ENCODE peak calls at places on chromosomes 12 and 14, in eight cellular contexts. M, D, Y, K, W, J, F and N are unnamed samples.

GRCh38 chr12:38904932-38905479 is 385 bp downstream of the CPNE8 start:
- DNase-seq in J (peak), W (peak), F (peak), D (peak), M (peak), K (peak), Y (peak), N (peak)

GRCh38 chr12:26187014-26187413 is 8.4 kb upstream of the SSPN start:
- DNase-seq in W (no peak), D (no peak), Y (no peak), M (no peak), F (no peak), K (no peak), J (no peak), N (no peak)

GRCh38 chr12:82619644-82620043 is 67.1 kb upstream of the TMTC2 start:
- DNase-seq in F (no peak), W (no peak), M (no peak), J (no peak), Y (no peak), D (no peak), K (no peak), N (no peak)

GRCh38 chr12:87238466-87238865 is 790.7 kb downstream of the C12orf50 start:
- DNase-seq in J (no peak), Y (no peak), W (no peak), M (no peak), K (no peak), F (no peak), D (no peak), N (no peak)

GRCh38 chr14:22502007-22502406 is 87.0 kb downstream of the DAD1 start:
- DNase-seq in W (no peak), K (no peak), M (no peak), J (no peak), F (no peak), Y (no peak), D (no peak), N (no peak)

GRCh38 chr14:48553443-48553842 is 878.0 kb upstream of the MDGA2 start:
- DNase-seq in M (peak), W (no peak), D (no peak), F (no peak), Y (no peak), J (no peak), K (no peak), N (no peak)

GRCh38 chr12:79217306-79217705 is 352.7 kb downstream of the SYT1 start:
- DNase-seq in Y (no peak), F (no peak), M (peak), J (no peak), D (no peak), W (no peak), K (no peak), N (no peak)

GRCh38 chr12:120639771-120640721 is at the start of gene CABP1:
- DNase-seq in Y (peak), D (peak), J (no peak), M (peak), F (no peak), K (no peak), W (peak), N (no peak)

GRCh38 chr14:50031534-50032313 is 84.6 kb downstream of the VCPKMT start:
- DNase-seq in F (no peak), M (no peak), J (no peak), D (no peak), K (no peak), W (no peak), Y (no peak), N (no peak)

GRCh38 chr12:28563926-28564325 is 373.7 kb downstream of the CCDC91 start:
- DNase-seq in F (peak), J (no peak), D (no peak), K (no peak), Y (no peak), M (no peak), W (no peak), N (no peak)

GRCh38 chr12:93595336-93595735 is 22.9 kb downstream of the SOCS2 start:
- DNase-seq in D (no peak), W (no peak), M (no peak), Y (no peak), J (no peak), F (no peak), K (no peak), N (no peak)
- H3K27ac ChIP-seq in D (no peak), W (peak), M (no peak), Y (peak), J (no peak), F (no peak), K (peak), N (no peak)

GRCh38 chr12:122968104-122968503 is 1.8 kb upstream of the ABCB9 start:
- DNase-seq in F (no peak), Y (no peak), J (no peak), W (no peak), K (no peak), M (no peak), D (no peak), N (no peak)
- TF ChIP-seq POLR2AphosphoS5 in F (no peak), Y (no peak), J (no peak), W (no peak), K (no peak), M (no peak), D (no peak), N (no peak)

DNA sequence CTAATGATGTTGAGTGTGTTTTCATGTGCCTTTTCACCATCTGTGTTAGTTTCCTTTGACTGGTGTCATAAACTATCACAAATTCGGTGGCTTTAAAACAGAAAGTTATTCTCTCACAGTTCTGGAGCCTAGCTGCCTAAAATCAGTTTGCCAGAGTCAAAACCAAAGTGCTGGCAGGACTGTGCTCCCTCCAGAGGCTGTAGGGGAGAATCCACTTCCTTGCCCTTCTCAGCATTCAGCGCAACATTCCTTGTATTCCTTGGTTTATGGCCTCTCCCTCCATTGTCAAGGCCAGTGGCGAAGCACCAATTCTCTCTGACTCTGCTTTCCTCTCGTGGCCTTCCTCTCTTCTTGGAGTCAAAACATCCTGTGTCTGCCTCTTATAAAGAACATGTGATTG is 174.2 kb upstream of the PDE3A start:
- DNase-seq in W (no peak), M (peak), D (no peak), Y (no peak), K (no peak), F (no peak), J (no peak), N (no peak)
- TF ChIP-seq CTCF in W (peak), M (peak), D (no peak), Y (no peak), K (no peak), F (no peak), J (no peak), N (no peak)

DNA sequence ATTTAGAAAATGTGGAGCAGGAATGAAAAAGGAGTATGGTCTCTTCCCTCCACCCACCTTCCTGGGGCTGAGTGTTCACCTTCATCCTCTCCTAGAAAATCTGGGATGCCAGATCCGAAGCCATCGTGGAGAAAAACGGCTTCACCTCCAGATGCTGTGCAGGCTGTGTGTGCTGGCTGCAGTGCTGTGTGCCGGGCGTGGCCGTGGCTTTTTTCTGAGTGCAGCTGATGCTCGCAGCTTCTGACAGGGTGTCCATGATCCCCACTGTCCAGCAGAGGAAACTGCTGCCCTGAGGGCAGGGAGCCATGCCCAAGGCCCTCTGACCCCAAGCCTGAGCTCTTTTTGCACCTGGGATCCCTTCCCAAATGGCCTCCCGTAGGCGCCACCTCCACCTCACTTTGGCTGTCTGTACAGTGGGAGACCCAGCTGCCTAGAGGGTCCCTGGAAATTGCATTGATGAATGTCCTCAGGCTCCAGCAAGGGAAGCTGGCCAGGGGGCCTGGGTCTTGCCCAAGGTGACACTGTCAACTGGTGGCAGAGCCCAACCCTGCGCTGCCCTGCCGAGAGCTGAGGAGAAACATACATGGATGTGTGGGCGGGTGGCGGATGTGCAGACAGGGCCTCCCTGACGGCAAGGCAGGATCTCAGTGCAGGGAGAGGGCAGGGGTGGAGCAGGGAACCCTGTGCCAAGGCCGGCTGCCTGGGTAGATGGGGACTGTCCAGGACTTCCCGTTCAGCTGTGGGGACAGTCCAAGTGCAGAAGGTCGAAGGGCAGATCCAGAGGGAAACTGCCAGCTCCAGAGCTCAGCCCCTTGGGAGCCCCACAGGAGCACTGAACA is 53.4 kb downstream of the BEGAIN start:
- DNase-seq in W (peak), D (peak), M (no peak), F (peak), Y (peak), J (peak), K (no peak), N (peak)
- H3K27ac ChIP-seq in W (peak), D (no peak), M (no peak), F (peak), Y (no peak), J (peak), K (peak), N (no peak)

DNA sequence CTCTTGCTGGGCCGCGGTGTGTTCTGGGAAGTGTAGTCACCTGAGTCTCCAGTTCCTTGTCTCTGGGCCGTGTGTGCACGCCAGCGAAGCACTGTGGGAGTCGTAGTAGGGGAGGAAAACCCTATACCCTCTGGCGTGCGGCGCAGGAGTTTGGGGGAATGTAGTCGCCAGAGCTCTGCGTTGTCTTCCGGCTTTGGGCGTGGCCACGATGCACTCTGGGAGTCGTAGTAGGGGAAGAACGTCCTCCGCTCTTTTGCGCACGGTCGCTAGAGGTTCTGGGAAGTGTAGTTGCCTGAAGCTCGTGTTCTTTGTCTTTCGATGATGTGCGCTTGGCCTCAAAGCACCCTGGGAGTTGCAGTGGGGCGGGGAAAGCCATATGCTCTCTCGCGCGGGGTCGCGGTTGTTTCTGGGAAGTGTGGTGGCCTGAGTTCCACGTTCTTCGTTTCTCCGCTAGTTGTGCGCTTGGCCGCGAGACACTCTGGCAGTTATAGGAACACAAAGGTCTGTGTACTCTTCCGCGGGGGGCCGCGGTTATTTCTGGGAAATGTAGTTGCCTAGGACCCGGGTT is 588 bp upstream of the ZNF140 start:
- DNase-seq in D (peak), W (peak), K (peak), Y (peak), M (peak), J (peak), F (peak), N (peak)
- TF ChIP-seq POLR2AphosphoS5 in D (peak), W (no peak), K (no peak), Y (peak), M (no peak), J (peak), F (no peak), N (no peak)

DNA sequence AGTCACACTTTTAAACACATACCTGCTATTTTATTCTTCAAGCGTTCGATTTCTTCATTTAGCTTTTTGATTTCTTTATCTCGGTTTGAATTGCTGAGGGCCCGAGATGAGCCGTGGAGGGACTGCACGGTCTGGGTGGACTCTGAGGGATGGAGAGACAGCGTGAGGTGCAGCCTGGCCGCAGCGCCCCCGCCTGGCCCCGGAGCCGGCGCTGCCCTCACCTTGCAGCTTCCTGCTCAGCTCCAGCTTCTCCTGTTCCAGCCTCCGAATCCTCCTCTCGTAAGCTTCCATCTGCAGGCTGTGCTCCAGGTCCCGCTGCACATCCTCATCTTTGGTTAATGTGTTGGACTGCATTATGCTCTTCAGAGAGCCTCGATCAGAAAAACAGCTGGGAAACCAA is 53.2 kb downstream of the AMN start:
- DNase-seq in D (peak), K (no peak), F (no peak), W (no peak), M (peak), J (no peak), Y (no peak), N (no peak)
- TF ChIP-seq CTCF in D (no peak), K (no peak), F (no peak), W (no peak), M (peak), J (no peak), Y (no peak), N (no peak)

GRCh38 chr12:124478985-124479645 is 88.3 kb downstream of the NCOR2 start:
- DNase-seq in D (no peak), Y (no peak), M (no peak), K (no peak), W (no peak), J (no peak), F (no peak), N (no peak)
- H3K27ac ChIP-seq in D (no peak), Y (no peak), M (peak), K (no peak), W (no peak), J (peak), F (no peak), N (no peak)

DNA sequence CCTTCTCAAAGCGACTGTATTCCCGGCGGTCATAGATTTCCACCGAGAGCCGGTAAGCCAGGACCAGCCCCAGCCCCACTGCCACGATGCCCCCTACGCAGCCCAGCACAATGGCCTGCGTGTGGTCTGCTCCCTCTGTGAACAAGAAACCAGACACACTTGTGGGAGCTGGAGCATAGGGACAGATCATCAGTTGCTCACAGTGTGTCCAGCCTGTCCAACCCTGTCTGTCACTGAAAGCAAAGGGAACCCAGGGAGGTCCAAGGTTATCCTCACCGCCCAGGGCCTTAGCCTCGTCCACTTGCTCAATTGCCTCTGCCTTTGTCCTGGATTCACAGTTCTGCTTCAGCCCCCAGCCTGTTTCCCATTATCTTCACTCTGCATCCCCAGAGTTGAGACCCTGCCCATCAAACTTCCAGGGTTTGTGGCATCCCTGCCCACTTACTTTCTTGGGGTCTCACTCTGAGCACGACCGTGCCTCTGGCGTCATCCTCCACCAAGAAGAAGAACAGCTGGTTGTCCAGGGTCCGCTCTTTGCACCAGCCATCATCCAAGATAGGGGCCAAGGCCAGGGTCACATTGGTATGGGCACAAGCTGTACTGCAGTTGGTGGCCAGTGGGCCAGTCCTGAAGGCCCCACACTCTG is 11.3 kb upstream of the CSAD start:
- DNase-seq in D (no peak), W (no peak), J (no peak), K (no peak), Y (no peak), F (no peak), M (no peak), N (no peak)
- TF ChIP-seq POLR2AphosphoS5 in D (peak), W (no peak), J (no peak), K (no peak), Y (no peak), F (no peak), M (no peak), N (no peak)